ENCODE peak calls at places on chromosomes 13 and 19, in four cellular contexts. Z, G, T and U are unnamed samples.

GRCh38 chr19:45782820-45783785 is 813 bp upstream of the DMPK start:
- DNase-seq in T (peak; percentile 82), Z (no peak), G (peak; percentile 81), U (no peak)

GRCh38 chr13:113553541-113554332 is 30.8 kb upstream of the TFDP1 start:
- DNase-seq in Z (no peak), T (peak; percentile 32), G (no peak), U (no peak)

GRCh38 chr19:54674021-54674617 is 11.3 kb downstream of the LILRB4 start:
- DNase-seq in Z (no peak), T (no peak), G (no peak), U (peak; percentile 26)

GRCh38 chr19:28634031-28634328 is 579.0 kb downstream of the UQCRFS1 start:
- DNase-seq in Z (no peak), G (no peak), T (no peak), U (no peak)

GRCh38 chr19:10874019-10874418 is 2.7 kb downstream of the CARM1 start:
- DNase-seq in T (no peak), G (no peak), Z (no peak), U (no peak)

GRCh38 chr13:102138635-102139225 is 263.1 kb downstream of the FGF14 start:
- DNase-seq in T (no peak), G (no peak), Z (no peak), U (no peak)

GRCh38 chr13:110216403-110217041 is 90.4 kb downstream of the COL4A1 start:
- DNase-seq in T (no peak), Z (no peak), G (no peak), U (no peak)

GRCh38 chr13:79812070-79812850 is 331.3 kb downstream of the NDFIP2 start:
- DNase-seq in G (no peak), Z (no peak), T (no peak), U (no peak)

GRCh38 chr19:8423821-8424223 is 10.7 kb downstream of the MARCHF2 start:
- DNase-seq in Z (no peak), T (peak; percentile 93), G (peak; percentile 93), U (no peak)

GRCh38 chr13:51729853-51730553 is 74.0 kb downstream of the DHRS12 start:
- DNase-seq in Z (peak; percentile 52), G (peak; percentile 60), T (peak; percentile 52), U (no peak)

GRCh38 chr13:29568731-29569130 is 26.8 kb downstream of the SLC7A1 start:
- DNase-seq in G (no peak), T (no peak), Z (no peak), U (no peak)

GRCh38 chr19:39542198-39542597 is 2.2 kb upstream of the EID2 start:
- DNase-seq in Z (no peak), T (no peak), G (no peak), U (no peak)

GRCh38 chr13:112757759-112758086 is 67.9 kb downstream of the ATP11A start:
- DNase-seq in T (no peak), Z (no peak), G (no peak), U (no peak)

GRCh38 chr19:7506385-7507328 is 9.2 kb upstream of the ZNF358 start:
- DNase-seq in T (peak; percentile 86), Z (peak; percentile 69), G (no peak), U (peak; percentile 96)

GRCh38 chr19:51688665-51689571 is 4.2 kb upstream of the SPACA6 start:
- DNase-seq in T (peak; percentile 97), Z (no peak), G (peak; percentile 89), U (peak; percentile 72)

GRCh38 chr19:15551183-15552004 is 43.1 kb downstream of the CYP4F22 start:
- DNase-seq in G (no peak), T (peak; percentile 57), Z (peak; percentile 76), U (peak; percentile 35)

GRCh38 chr19:34082289-34083077 is 89.8 kb upstream of the LSM14A start:
- DNase-seq in Z (no peak), G (peak; percentile 6), T (peak; percentile 70), U (no peak)

GRCh38 chr19:38059897-38060296 is 152.9 kb downstream of the SIPA1L3 start:
- DNase-seq in G (no peak), Z (peak; percentile 29), T (no peak), U (no peak)

GRCh38 chr19:8988204-8988603 is 22.0 kb downstream of the MUC16 start:
- DNase-seq in G (no peak), T (no peak), Z (peak; percentile 16), U (no peak)

GRCh38 chr13:46492946-46493345 is 60.0 kb upstream of the LRCH1 start:
- DNase-seq in G (peak; percentile 17), Z (no peak), T (no peak), U (no peak)

GRCh38 chr19:34128558-34129250 is 43.6 kb upstream of the LSM14A start:
- DNase-seq in G (no peak), T (no peak), Z (no peak), U (no peak)

GRCh38 chr19:10112037-10112751 is 701 bp downstream of the P2RY11 start:
- DNase-seq in T (no peak), Z (peak; percentile 76), G (no peak), U (no peak)

GRCh38 chr13:46648166-46648607 is 95.2 kb downstream of the LRCH1 start:
- DNase-seq in G (no peak), Z (no peak), T (no peak), U (no peak)

GRCh38 chr13:109738298-109738746 is 48.1 kb downstream of the IRS2 start:
- DNase-seq in Z (no peak), G (no peak), T (no peak), U (no peak)

GRCh38 chr19:53621885-53622710 is 9.7 kb upstream of the DPRX start:
- DNase-seq in T (no peak), G (no peak), Z (no peak), U (no peak)

GRCh38 chr13:109746364-109746763 is 40.0 kb downstream of the IRS2 start:
- DNase-seq in T (no peak), G (no peak), Z (no peak), U (no peak)

GRCh38 chr19:56727731-56728130 is 56.2 kb upstream of the ZNF835 start:
- DNase-seq in Z (no peak), T (no peak), G (no peak), U (no peak)

GRCh38 chr13:91785435-91786137 is 387.2 kb downstream of the GPC5 start:
- DNase-seq in T (no peak), G (no peak), Z (no peak), U (no peak)

GRCh38 chr19:2927032-2927430 is 17.7 kb downstream of the ZNF77 start:
- DNase-seq in Z (no peak), T (no peak), G (no peak), U (no peak)

GRCh38 chr19:53076984-53077383 is 26.2 kb downstream of the ZNF160 start:
- DNase-seq in Z (no peak), G (no peak), T (peak; percentile 44), U (no peak)

GRCh38 chr13:104816716-104817115 is 1718.7 kb downstream of the EFNB2 start:
- DNase-seq in G (no peak), T (no peak), Z (no peak), U (no peak)

GRCh38 chr19:17762505-17763229 is 11.4 kb downstream of the FCHO1 start:
- DNase-seq in G (no peak), Z (no peak), T (no peak), U (no peak)